ENCODE peak calls at places on chromosome 13, in eight cellular contexts. J, R, L, P, Z, Q, B and V are unnamed samples.

GRCh38 chr13:83940742-83941141 is 58.5 kb upstream of the SLITRK1 start:
- DNase-seq in J (no peak), R (no peak), L (no peak), P (no peak), Z (no peak), Q (no peak), B (no peak), V (peak)

GRCh38 chr13:28750187-28751045 is 31.6 kb upstream of the SLC46A3 start:
- DNase-seq in J (no peak), R (no peak), L (no peak), P (no peak), Z (no peak), Q (no peak), B (no peak), V (no peak)

GRCh38 chr13:94209110-94209509 is 270.4 kb downstream of the DCT start:
- DNase-seq in J (no peak), R (no peak), L (no peak), P (no peak), Z (no peak), Q (no peak), B (no peak), V (no peak)

GRCh38 chr13:50998326-50998725 is 88.7 kb downstream of the RNASEH2B start:
- DNase-seq in J (no peak), R (no peak), L (no peak), P (no peak), Z (no peak), Q (no peak), B (no peak), V (no peak)

GRCh38 chr13:43785681-43786471 is 896 bp downstream of the ENOX1 start:
- DNase-seq in J (no peak), R (no peak), L (peak), P (peak), Z (peak), Q (peak), B (peak), V (no peak)

GRCh38 chr13:32316476-32316875 is 1.2 kb downstream of the BRCA2 start:
- DNase-seq in J (no peak), R (no peak), L (no peak), P (no peak), Z (no peak), Q (no peak), B (no peak), V (no peak)

GRCh38 chr13:31045621-31046081 is 113.2 kb downstream of the TEX26 start:
- DNase-seq in J (peak), R (peak), L (peak), P (no peak), Z (peak), Q (peak), B (peak), V (peak)

GRCh38 chr13:46367622-46368327 is 19.3 kb downstream of the RUBCNL start:
- DNase-seq in J (no peak), R (no peak), L (no peak), P (no peak), Z (no peak), Q (no peak), B (no peak), V (no peak)

GRCh38 chr13:110824901-110825300 is 90.0 kb downstream of the ANKRD10 start:
- DNase-seq in J (no peak), R (no peak), L (no peak), P (no peak), Z (no peak), Q (no peak), B (no peak), V (no peak)